ENCODE peak calls at places on chromosomes 7 and 10, in four cellular contexts. V is NB4, I is Right ventricle myocardium superior, F is NAMALWA. Z is an unnamed sample.

GRCh38 chr7:37817219-37817618 is 31.2 kb upstream of the NME8 start:
- DNase-seq in V (no peak), F (no peak), I (no peak), Z (no peak)

GRCh38 chr10:96846926-96847325 is 14.8 kb downstream of the LCOR start:
- DNase-seq in I (no peak), F (no peak), V (no peak), Z (no peak)

GRCh38 chr10:9823268-9823930 is 1194.3 kb upstream of the CELF2 start:
- DNase-seq in I (no peak), V (peak), F (no peak), Z (no peak)

GRCh38 chr10:105800626-105801025 is 1159.5 kb downstream of the SORCS3 start:
- DNase-seq in V (peak), I (no peak), F (no peak), Z (no peak)

GRCh38 chr7:139522830-139523198 is 671 bp upstream of the CLEC2L start:
- DNase-seq in F (no peak), I (no peak), V (no peak), Z (no peak)

GRCh38 chr10:52423369-52423768 is 109.3 kb downstream of the DKK1 start:
- DNase-seq in F (no peak), V (no peak), I (no peak), Z (no peak)

GRCh38 chr10:68171539-68172080 is 60.3 kb downstream of the ATOH7 start:
- DNase-seq in V (no peak), I (no peak), F (no peak), Z (no peak)

GRCh38 chr7:156903232-156903909 is 10.4 kb upstream of the LMBR1 start:
- DNase-seq in I (no peak), V (no peak), F (no peak), Z (no peak)

GRCh38 chr7:23268167-23268566 is 21.6 kb downstream of the GPNMB start:
- DNase-seq in F (no peak), V (no peak), I (no peak), Z (no peak)

GRCh38 chr7:45384499-45384898 is 189.7 kb upstream of the ADCY1 start:
- DNase-seq in V (no peak), I (no peak), F (no peak), Z (no peak)

GRCh38 chr7:38220452-38220851 is 42.4 kb downstream of the STARD3NL start:
- DNase-seq in F (no peak), V (no peak), I (no peak), Z (no peak)

GRCh38 chr7:140673063-140673769 is 471 bp downstream of the ADCK2 start:
- DNase-seq in V (peak), F (peak), I (peak), Z (peak)

GRCh38 chr10:66837990-66838389 is 87.8 kb upstream of the LRRTM3 start:
- DNase-seq in I (no peak), F (no peak), V (no peak), Z (no peak)

GRCh38 chr10:95330966-95331453 is 40.2 kb upstream of the PDLIM1 start:
- DNase-seq in V (no peak), F (no peak), I (no peak), Z (no peak)

GRCh38 chr7:711967-712600 is 14.4 kb upstream of the DNAAF5 start:
- DNase-seq in F (no peak), V (no peak), I (no peak), Z (no peak)

GRCh38 chr7:22200238-22200637 is 156.7 kb downstream of the RAPGEF5 start:
- DNase-seq in I (no peak), V (no peak), F (no peak), Z (no peak)

GRCh38 chr7:24982917-24983316 is 2.9 kb upstream of the OSBPL3 start:
- DNase-seq in F (peak), V (peak), I (no peak), Z (no peak)

GRCh38 chr10:133004991-133005390 is 62.6 kb upstream of the CFAP46 start:
- DNase-seq in I (no peak), V (no peak), F (no peak), Z (no peak)

GRCh38 chr10:52031771-52032170 is 282.3 kb upstream of the DKK1 start:
- DNase-seq in V (no peak), I (no peak), F (no peak), Z (no peak)

GRCh38 chr7:149130572-149131198 is 4.6 kb upstream of the ZNF425 start:
- DNase-seq in F (no peak), I (no peak), V (peak), Z (no peak)

GRCh38 chr7:45035909-45036308 is 35.9 kb downstream of the CCM2 start:
- DNase-seq in I (no peak), V (no peak), F (no peak), Z (no peak)

GRCh38 chr7:2522780-2523433 is 3.3 kb downstream of the LFNG start:
- DNase-seq in F (peak), I (no peak), V (no peak), Z (no peak)

GRCh38 chr10:121567569-121567968 is 30.7 kb downstream of the FGFR2 start:
- DNase-seq in F (no peak), I (no peak), V (no peak), Z (no peak)

GRCh38 chr10:127148933-127149220 is 47.5 kb downstream of the INSYN2A start:
- DNase-seq in F (no peak), V (peak), I (no peak), Z (no peak)

Z was measured in MM.1S.